ENCODE peak calls at places on chromosomes 4 and X, in nine cellular contexts. D is transverse colon, T is hepatocyte, O is nephron progenitor cell, E is IMR-90, U is heart left ventricle, F is suprapubic skin, Z is CD14-positive monocyte, R is GM13977. K is an unnamed sample.
A peak's percentile ranks its signal among the peaks of the same experiment; 100 is the strongest.

GRCh38 chr4:113056318-113056717 is 6.9 kb downstream of the ANK2 start:
- DNase-seq in D (no peak), T (no peak), O (no peak), E (no peak), U (no peak), F (no peak), Z (no peak), R (no peak), K (no peak)

GRCh38 chr4:85420831-85421230 is 54.1 kb upstream of the ARHGAP24 start:
- DNase-seq in D (no peak), T (no peak), O (peak; percentile 6), E (no peak), U (no peak), F (no peak), Z (no peak), R (no peak), K (no peak)

GRCh38 chr4:89136525-89136924 is 25.2 kb downstream of the TIGD2 start:
- DNase-seq in D (no peak), T (peak; percentile 44), O (no peak), E (peak; percentile 70), U (no peak), F (no peak), Z (no peak), R (no peak), K (no peak)

GRCh38 chrX:114635986-114636385 is 52.1 kb downstream of the HTR2C start:
- DNase-seq in D (no peak), T (no peak), O (no peak), E (no peak), U (no peak), F (no peak), Z (no peak), R (no peak), K (no peak)

GRCh38 chr4:121041307-121042090 is 30.8 kb downstream of the NDNF start:
- DNase-seq in D (no peak), T (no peak), O (no peak), E (no peak), U (no peak), F (no peak), Z (no peak), R (peak; percentile 9), K (no peak)

GRCh38 chr4:167234388-167234881 is at the start of gene SPOCK3:
- DNase-seq in D (no peak), T (peak; percentile 70), O (peak; percentile 79), E (no peak), U (peak; percentile 17), F (no peak), Z (peak; percentile 44), R (peak; percentile 32), K (no peak)

GRCh38 chr4:10437735-10438134 is 19.5 kb downstream of the ZNF518B start:
- DNase-seq in D (no peak), T (no peak), O (no peak), E (no peak), U (no peak), F (no peak), Z (no peak), R (no peak), K (no peak)

GRCh38 chr4:110245567-110245966 is 47.2 kb upstream of the ELOVL6 start:
- DNase-seq in D (no peak), T (no peak), O (no peak), E (peak; percentile 49), U (no peak), F (no peak), Z (no peak), R (no peak), K (no peak)

GRCh38 chr4:29459926-29460325 is 1260.2 kb upstream of the PCDH7 start:
- DNase-seq in D (no peak), T (peak; percentile 4), O (no peak), E (peak; percentile 63), U (no peak), F (no peak), Z (no peak), R (no peak), K (no peak)

GRCh38 chr4:182547435-182547834 is 304.2 kb downstream of the TENM3 start:
- DNase-seq in D (no peak), T (no peak), O (no peak), E (no peak), U (no peak), F (no peak), Z (no peak), R (peak; percentile 43), K (no peak)

GRCh38 chrX:149504915-149505651 is at the start of gene IDS:
- DNase-seq in D (peak; percentile 92), T (peak; percentile 93), O (peak; percentile 85), E (peak; percentile 83), U (peak; percentile 90), F (peak; percentile 93), Z (peak; percentile 86), R (peak; percentile 87), K (peak; percentile 30)

DNA sequence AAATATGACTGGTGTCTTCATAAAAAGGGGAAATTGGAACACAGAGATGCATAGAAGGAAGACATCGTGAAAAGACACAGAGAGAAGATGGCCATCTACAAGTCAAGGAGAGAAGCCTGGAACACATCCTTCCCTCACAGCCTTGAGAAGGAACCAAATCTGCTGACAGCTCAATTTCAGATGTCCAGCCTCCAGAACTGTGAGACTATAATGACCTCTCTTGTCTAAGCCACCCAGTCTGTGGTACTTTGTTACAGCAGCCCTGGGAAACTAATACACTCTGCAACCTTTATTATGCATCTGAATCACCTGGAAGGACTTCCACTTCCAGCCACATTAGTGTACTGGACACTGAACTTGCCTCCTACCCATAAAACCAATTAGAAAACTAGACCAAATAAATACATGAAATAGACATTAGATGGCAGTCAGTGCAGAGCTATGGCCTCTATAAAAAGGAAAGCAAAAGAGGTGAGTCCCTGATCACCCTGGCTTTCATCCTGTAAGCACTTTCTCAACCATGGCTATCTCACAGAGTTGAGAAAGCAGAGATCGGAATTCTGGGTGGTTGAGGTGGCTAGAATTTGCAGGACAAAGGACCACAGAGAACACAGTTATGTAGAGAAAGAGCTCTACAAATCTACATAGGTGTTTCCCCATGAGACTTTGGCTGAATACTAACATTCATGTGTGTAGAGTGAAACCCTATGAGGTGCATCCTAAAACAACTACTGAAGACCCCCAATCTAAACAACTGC is 25.7 kb downstream of the GAB3 start:
- DNase-seq in D (no peak), T (no peak), O (no peak), E (no peak), U (no peak), F (no peak), Z (no peak), R (no peak), K (no peak)
- TF ChIP-seq CTCF in D (no peak), T (no peak), O (no peak), E (no peak), U (no peak), F (no peak), Z (no peak), R (no peak), K (no peak)

DNA sequence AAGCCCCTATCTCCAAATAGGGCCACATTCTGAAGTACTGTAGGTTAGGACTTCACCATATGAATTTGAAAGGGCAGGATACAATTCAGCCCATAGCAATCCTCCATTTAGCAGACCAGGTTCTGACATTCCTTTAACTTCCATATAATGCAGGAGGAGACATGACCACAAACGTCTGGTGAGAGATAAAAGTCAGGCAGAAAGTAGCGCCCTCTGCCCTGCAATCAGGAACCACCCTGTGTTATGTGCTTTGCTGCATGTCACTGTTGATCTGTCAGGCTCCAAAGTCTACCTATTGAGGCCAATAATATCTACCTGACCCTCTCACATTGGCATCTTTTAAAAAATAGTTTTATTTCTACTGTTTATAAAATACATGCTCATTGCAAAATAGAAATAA is 30.2 kb upstream of the SEPSECS start:
- DNase-seq in D (peak; percentile 17), T (peak; percentile 19), O (no peak), E (no peak), U (no peak), F (no peak), Z (no peak), R (no peak), K (no peak)
- TF ChIP-seq CTCF in D (no peak), T (peak; percentile 4), O (no peak), E (no peak), U (no peak), F (no peak), Z (no peak), R (no peak), K (no peak)

GRCh38 chr4:102223461-102223860 is 121.8 kb downstream of the SLC39A8 start:
- DNase-seq in D (no peak), T (no peak), O (no peak), E (no peak), U (no peak), F (no peak), Z (no peak), R (no peak), K (no peak)
- TF ChIP-seq CTCF in D (no peak), T (no peak), O (no peak), E (no peak), U (no peak), F (no peak), Z (no peak), R (no peak), K (no peak)

DNA sequence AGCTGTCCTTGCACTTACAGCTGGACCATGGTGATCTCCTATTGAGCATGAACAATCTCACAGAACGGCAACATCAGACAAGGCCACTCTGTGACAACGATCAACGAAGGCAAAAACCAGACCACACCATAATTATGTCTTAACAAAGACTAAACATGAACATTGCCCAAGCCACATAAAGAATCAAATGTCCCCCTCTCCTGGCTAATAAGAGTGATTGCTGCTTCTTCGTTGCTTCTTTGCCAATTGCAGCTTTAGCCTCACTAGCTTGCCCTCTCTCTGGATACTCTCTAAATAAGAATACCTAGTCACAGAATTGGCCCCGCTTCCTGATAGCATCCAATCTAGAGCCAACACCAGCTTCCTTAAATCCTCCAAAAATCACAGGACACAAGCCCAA is 41.5 kb upstream of the PGRMC1 start:
- DNase-seq in D (no peak), T (peak; percentile 19), O (no peak), E (no peak), U (no peak), F (no peak), Z (no peak), R (no peak), K (no peak)
- TF ChIP-seq CTCF in D (no peak), T (peak; percentile 35), O (no peak), E (no peak), U (no peak), F (no peak), Z (no peak), R (no peak), K (no peak)

K was measured in esophagus squamous epithelium.